ENCODE peak calls at places on chromosomes 11 and 22, in seven cellular contexts. I, O, L, Z, J, E and N are unnamed samples.

GRCh38 chr11:112161012-112161411 is 2.9 kb downstream of the IL18 start:
- DNase-seq in I (no peak), O (no peak), L (no peak), Z (no peak), J (no peak), E (no peak), N (no peak)

GRCh38 chr11:134558258-134558835 is 146.3 kb upstream of the B3GAT1 start:
- DNase-seq in I (no peak), O (no peak), L (no peak), Z (peak), J (no peak), E (no peak), N (no peak)

GRCh38 chr22:37715760-37716159 is 18.9 kb downstream of the TRIOBP start:
- DNase-seq in I (no peak), O (no peak), L (no peak), Z (no peak), J (no peak), E (no peak), N (no peak)

GRCh38 chr11:36034572-36035331 is 90.9 kb downstream of the LDLRAD3 start:
- DNase-seq in I (no peak), O (peak), L (no peak), Z (no peak), J (no peak), E (no peak), N (no peak)

GRCh38 chr11:116792144-116792868 is 627 bp upstream of the APOA5 start:
- DNase-seq in I (no peak), O (no peak), L (no peak), Z (no peak), J (no peak), E (no peak), N (no peak)

GRCh38 chr11:12286606-12287005 is 90.8 kb upstream of the PARVA start:
- DNase-seq in I (no peak), O (no peak), L (no peak), Z (no peak), J (peak), E (no peak), N (peak)

GRCh38 chr11:123475478-123475877 is 45.4 kb downstream of the GRAMD1B start:
- DNase-seq in I (no peak), O (peak), L (no peak), Z (peak), J (no peak), E (no peak), N (no peak)

GRCh38 chr11:6248248-6248647 is 9.4 kb downstream of the CNGA4 start:
- DNase-seq in I (no peak), O (no peak), L (no peak), Z (no peak), J (no peak), E (no peak), N (no peak)

GRCh38 chr11:102438311-102439062 is 14.1 kb downstream of the TMEM123 start:
- DNase-seq in I (no peak), O (no peak), L (no peak), Z (no peak), J (peak), E (peak), N (no peak)

GRCh38 chr11:128695539-128696221 is 1.8 kb downstream of the FLI1 start:
- DNase-seq in I (no peak), O (no peak), L (peak), Z (peak), J (no peak), E (no peak), N (no peak)

GRCh38 chr11:119726585-119727522 is 2.1 kb downstream of the NECTIN1 start:
- DNase-seq in I (no peak), O (no peak), L (no peak), Z (no peak), J (no peak), E (no peak), N (no peak)

GRCh38 chr22:26364066-26365015 is 64.7 kb upstream of the ASPHD2 start:
- DNase-seq in I (no peak), O (peak), L (peak), Z (no peak), J (peak), E (no peak), N (no peak)

GRCh38 chr11:45388472-45388871 is 102.3 kb upstream of the SYT13 start:
- DNase-seq in I (no peak), O (no peak), L (no peak), Z (no peak), J (no peak), E (no peak), N (no peak)

GRCh38 chr11:15893080-15893492 is 463.3 kb downstream of the SOX6 start:
- DNase-seq in I (no peak), O (no peak), L (no peak), Z (no peak), J (no peak), E (no peak), N (no peak)

GRCh38 chr11:78646564-78647185 is 72.0 kb upstream of the NARS2 start:
- DNase-seq in I (peak), O (peak), L (peak), Z (no peak), J (peak), E (no peak), N (no peak)

GRCh38 chr11:102317768-102318103 is 452 bp downstream of the BIRC3 start:
- DNase-seq in I (no peak), O (no peak), L (no peak), Z (no peak), J (no peak), E (no peak), N (no peak)

GRCh38 chr22:30312053-30312452 is 14.7 kb downstream of the TBC1D10A start:
- DNase-seq in I (no peak), O (no peak), L (no peak), Z (no peak), J (no peak), E (no peak), N (no peak)

GRCh38 chr11:17014321-17014773 is at the start of gene PLEKHA7:
- DNase-seq in I (no peak), O (peak), L (peak), Z (peak), J (peak), E (no peak), N (no peak)

GRCh38 chr11:117979481-117980211 is 6.5 kb upstream of the IL10RA start:
- DNase-seq in I (no peak), O (no peak), L (no peak), Z (no peak), J (no peak), E (no peak), N (no peak)

GRCh38 chr22:42920101-42920820 is 63.2 kb upstream of the ARFGAP3 start:
- DNase-seq in I (no peak), O (no peak), L (no peak), Z (peak), J (no peak), E (no peak), N (no peak)

GRCh38 chr11:106880121-106880520 is 138.2 kb downstream of the GUCY1A2 start:
- DNase-seq in I (no peak), O (no peak), L (no peak), Z (no peak), J (no peak), E (no peak), N (no peak)

GRCh38 chr11:27411330-27411729 is 48.3 kb upstream of the CCDC34 start:
- DNase-seq in I (no peak), O (no peak), L (no peak), Z (no peak), J (no peak), E (no peak), N (no peak)

GRCh38 chr22:30195245-30196140 is 51.1 kb downstream of the LIF start:
- DNase-seq in I (no peak), O (no peak), L (no peak), Z (no peak), J (no peak), E (no peak), N (no peak)

GRCh38 chr11:119734788-119735187 is 5.8 kb upstream of the NECTIN1 start:
- DNase-seq in I (no peak), O (no peak), L (no peak), Z (no peak), J (no peak), E (no peak), N (no peak)

GRCh38 chr22:34297536-34298120 is 377.4 kb upstream of the LARGE1 start:
- DNase-seq in I (no peak), O (no peak), L (no peak), Z (no peak), J (no peak), E (no peak), N (no peak)

GRCh38 chr22:40491990-40492631 is 121.7 kb downstream of the SGSM3 start:
- DNase-seq in I (no peak), O (no peak), L (no peak), Z (no peak), J (no peak), E (no peak), N (no peak)

GRCh38 chr11:122634507-122634906 is 21.0 kb upstream of the UBASH3B start:
- DNase-seq in I (no peak), O (no peak), L (peak), Z (peak), J (peak), E (peak), N (no peak)

GRCh38 chr11:27857014-27857413 is 156.8 kb upstream of the BDNF start:
- DNase-seq in I (no peak), O (no peak), L (no peak), Z (no peak), J (no peak), E (no peak), N (no peak)

GRCh38 chr11:122852071-122852831 is 14.0 kb downstream of the CRTAM start:
- DNase-seq in I (no peak), O (no peak), L (no peak), Z (no peak), J (no peak), E (no peak), N (no peak)

GRCh38 chr11:21195995-21196394 is 526.6 kb downstream of the NELL1 start:
- DNase-seq in I (no peak), O (no peak), L (no peak), Z (no peak), J (no peak), E (no peak), N (no peak)

GRCh38 chr22:17754233-17754925 is 19.9 kb downstream of the BID start:
- DNase-seq in I (no peak), O (no peak), L (no peak), Z (no peak), J (no peak), E (peak), N (no peak)

GRCh38 chr11:24635588-24636290 is 138.9 kb downstream of the LUZP2 start:
- DNase-seq in I (no peak), O (no peak), L (no peak), Z (no peak), J (no peak), E (no peak), N (no peak)

GRCh38 chr11:14132312-14132711 is 169.8 kb downstream of the SPON1 start:
- DNase-seq in I (no peak), O (no peak), L (peak), Z (no peak), J (no peak), E (no peak), N (no peak)

GRCh38 chr11:36376888-36377758 is 81.0 kb downstream of the PRR5L start:
- DNase-seq in I (no peak), O (peak), L (peak), Z (peak), J (peak), E (peak), N (peak)

GRCh38 chr11:528815-529728 is 6.3 kb downstream of the HRAS start:
- DNase-seq in I (no peak), O (no peak), L (no peak), Z (no peak), J (no peak), E (no peak), N (no peak)

GRCh38 chr11:23288001-23288783 is 427.9 kb upstream of the CCDC179 start:
- DNase-seq in I (no peak), O (no peak), L (no peak), Z (no peak), J (no peak), E (no peak), N (no peak)

GRCh38 chr11:111602865-111603632 is 800 bp downstream of the SIK2 start:
- DNase-seq in I (no peak), O (no peak), L (peak), Z (peak), J (peak), E (peak), N (peak)

DNA sequence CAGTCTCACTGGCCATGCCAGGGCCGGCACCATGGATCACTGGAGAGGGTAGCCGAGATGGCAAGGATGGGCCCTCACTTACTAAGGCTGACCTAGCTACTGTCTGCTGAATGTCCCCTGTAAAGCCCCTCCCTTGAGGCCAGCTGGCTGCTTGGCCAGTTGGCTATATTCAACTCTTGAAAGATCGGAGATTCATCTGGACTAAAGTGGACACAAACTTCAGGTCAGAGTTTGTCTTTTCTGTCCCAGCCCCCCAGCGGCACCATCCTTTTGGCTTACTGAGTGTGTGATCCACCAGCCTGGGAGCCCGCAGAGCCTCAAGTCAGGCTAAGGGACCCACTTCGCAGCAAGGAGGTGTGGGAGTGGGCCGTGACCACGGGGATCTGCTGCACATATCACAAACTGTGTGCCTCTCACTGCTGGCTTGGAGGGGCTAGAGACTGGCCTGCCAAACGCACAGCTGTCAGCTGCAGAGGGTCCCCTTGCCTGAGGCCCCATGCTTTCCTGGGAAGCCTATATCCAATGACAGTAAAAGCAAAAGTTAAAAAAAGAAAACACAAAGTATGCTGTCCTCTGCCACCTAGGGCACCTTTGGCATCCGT is 90.1 kb downstream of the MYEOV start:
- DNase-seq in I (peak), O (no peak), L (no peak), Z (no peak), J (no peak), E (no peak), N (peak)
- TF ChIP-seq EP300 in I (no peak), O (no peak), L (no peak), Z (no peak), J (no peak), E (no peak), N (no peak)

GRCh38 chr11:95155385-95155784 is 65.7 kb downstream of the ENDOD1 start:
- DNase-seq in I (no peak), O (no peak), L (no peak), Z (no peak), J (no peak), E (no peak), N (no peak)

GRCh38 chr11:95153857-95154246 is 64.2 kb downstream of the ENDOD1 start:
- DNase-seq in I (no peak), O (no peak), L (no peak), Z (no peak), J (no peak), E (no peak), N (no peak)

GRCh38 chr11:95154514-95154913 is 64.9 kb downstream of the ENDOD1 start:
- DNase-seq in I (no peak), O (peak), L (peak), Z (no peak), J (peak), E (no peak), N (no peak)

GRCh38 chr11:95150977-95151684 is 61.5 kb downstream of the ENDOD1 start:
- DNase-seq in I (peak), O (peak), L (peak), Z (peak), J (peak), E (peak), N (peak)

DNA sequence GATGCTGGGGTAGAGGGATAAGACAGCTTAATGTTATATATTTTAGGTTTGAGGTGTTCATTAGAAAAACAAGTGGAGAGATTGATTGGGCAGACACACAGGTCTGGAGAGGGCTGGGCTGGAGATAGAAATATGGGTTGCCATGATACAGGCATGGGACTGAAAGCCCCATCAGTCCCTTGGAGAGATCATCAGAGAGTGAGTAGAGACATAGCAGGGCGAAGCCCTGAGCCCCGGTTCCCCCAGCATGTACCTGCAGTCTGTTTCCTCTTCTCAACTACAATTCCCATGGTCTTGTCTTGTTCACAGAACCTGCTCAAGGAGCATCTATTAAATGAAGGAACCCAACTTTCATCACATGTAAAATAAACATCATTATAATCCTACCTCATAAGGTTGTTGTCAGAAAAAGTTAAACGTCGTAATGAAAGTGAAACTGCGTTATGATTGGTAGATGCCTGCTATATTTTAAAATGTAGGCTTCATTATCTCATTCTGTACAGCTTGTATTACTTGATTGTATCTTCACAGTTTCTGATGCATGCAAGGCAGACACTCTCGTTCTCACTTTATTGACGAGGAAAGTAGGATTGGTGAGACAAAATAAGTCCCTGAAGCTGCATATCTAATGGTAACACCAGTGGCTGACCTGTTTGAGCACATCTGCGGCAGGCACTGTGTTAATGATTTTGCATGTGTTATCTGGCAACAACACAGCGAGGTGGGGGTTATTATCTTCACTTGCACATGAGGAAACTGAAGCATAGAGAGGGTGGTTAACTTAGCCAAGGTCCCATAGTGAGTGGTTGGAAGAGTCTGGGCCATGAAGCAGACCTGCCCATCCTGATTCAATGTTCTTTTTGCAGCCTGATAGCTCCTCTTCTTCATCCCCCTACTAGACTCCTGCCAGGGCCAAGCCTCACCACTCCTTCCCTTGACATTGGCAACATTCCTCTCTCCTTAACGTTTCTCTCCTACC is 63.5 kb downstream of the ENDOD1 start:
- DNase-seq in I (no peak), O (no peak), L (no peak), Z (no peak), J (no peak), E (no peak), N (no peak)
- TF ChIP-seq POLR2A in I (no peak), O (no peak), L (no peak), Z (no peak), J (no peak), E (no peak), N (no peak)

GRCh38 chr11:110376711-110377324 is 52.9 kb upstream of the FDX1 start:
- DNase-seq in I (peak), O (peak), L (peak), Z (peak), J (peak), E (no peak), N (no peak)
- TF ChIP-seq CTCF in I (peak), O (peak), L (peak), Z (peak), J (peak), E (peak), N (peak)

GRCh38 chr11:1763796-1764661 is at the start of gene CTSD:
- DNase-seq in I (peak), O (peak), L (peak), Z (peak), J (peak), E (peak), N (peak)
- TF ChIP-seq EP300 in I (no peak), O (no peak), L (no peak), Z (no peak), J (no peak), E (no peak), N (no peak)

GRCh38 chr11:73157141-73158010 is 15.3 kb upstream of the FCHSD2 start:
- DNase-seq in I (no peak), O (no peak), L (peak), Z (peak), J (no peak), E (peak), N (no peak)
- TF ChIP-seq POLR2A in I (no peak), O (no peak), L (no peak), Z (no peak), J (no peak), E (no peak), N (no peak)

DNA sequence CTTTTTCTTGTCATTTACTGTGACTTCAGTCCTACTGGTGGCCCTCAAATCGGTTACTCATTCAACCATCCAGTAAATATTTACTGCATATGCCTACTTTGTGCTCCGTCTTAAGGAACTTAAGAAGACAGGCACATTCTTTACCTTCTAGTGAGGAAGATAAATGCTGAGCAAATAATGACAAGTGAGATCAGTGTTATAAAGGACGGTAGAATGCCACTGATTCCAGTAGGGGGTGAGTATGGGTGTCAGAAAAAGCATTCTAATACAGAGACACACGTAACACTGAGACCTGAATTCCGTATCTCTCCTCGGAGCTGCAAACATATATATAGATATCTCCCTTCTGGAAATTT is 1.6 kb downstream of the ANKRD42 start:
- DNase-seq in I (no peak), O (peak), L (no peak), Z (no peak), J (no peak), E (no peak), N (no peak)
- TF ChIP-seq CTCF in I (no peak), O (no peak), L (no peak), Z (no peak), J (no peak), E (no peak), N (no peak)